ENCODE peak calls at places on chromosome 5, in ten cellular contexts. V is effector memory CD8-positive, alpha-beta T cell; R is HFFc6; B is activated B cell treated with CpG ODN at 0.5 μM for 24 hours; C is right atrium auricular region; G is mammary epithelial cell; A is stimulated activated CD8-positive, alpha-beta memory T cell treated with anti-CD3 and anti-CD28 coated beads, Interleukin-4, amount 100 ng/mL, for 4 hours; D is AG09309; U is cardiac septum; T is cerebellar cortex. S is an unnamed sample.

GRCh38 chr5:94707359-94707758 is 88.9 kb downstream of the SLF1 start:
- DNase-seq in V (no peak), C (no peak), B (no peak), A (no peak), R (no peak), D (no peak), U (no peak), T (no peak), G (no peak), S (no peak)

GRCh38 chr5:114255275-114255674 is 106.6 kb upstream of the KCNN2 start:
- DNase-seq in A (no peak), T (no peak), R (no peak), U (no peak), V (no peak), G (no peak), B (no peak), D (no peak), C (no peak), S (no peak)

GRCh38 chr5:96809898-96810297 is 2.2 kb upstream of the ERAP1 start:
- DNase-seq in C (no peak), T (peak), G (no peak), R (no peak), D (no peak), A (no peak), U (no peak), V (no peak), B (no peak), S (no peak)

GRCh38 chr5:149254506-149254905 is 17.2 kb upstream of the AFAP1L1 start:
- DNase-seq in G (no peak), U (no peak), T (no peak), V (no peak), C (no peak), R (peak), D (no peak), A (no peak), B (no peak), S (no peak)

GRCh38 chr5:132662925-132663770 is 5.2 kb downstream of the IL13 start:
- DNase-seq in B (no peak), T (no peak), U (no peak), V (peak), C (no peak), G (no peak), A (no peak), R (no peak), D (no peak), S (no peak)

GRCh38 chr5:107155667-107156066 is 515.1 kb downstream of the EFNA5 start:
- DNase-seq in T (no peak), U (no peak), V (no peak), B (no peak), D (no peak), G (no peak), R (no peak), C (no peak), A (no peak), S (no peak)

GRCh38 chr5:145198871-145199270 is 636.3 kb downstream of the PRELID2 start:
- DNase-seq in A (no peak), T (no peak), G (no peak), C (no peak), B (no peak), D (no peak), U (no peak), V (no peak), R (peak), S (no peak)

GRCh38 chr5:65803699-65804426 is 81.9 kb downstream of the NLN start:
- DNase-seq in D (no peak), T (no peak), A (no peak), U (no peak), R (no peak), V (no peak), B (no peak), G (no peak), C (no peak), S (no peak)

GRCh38 chr5:71621268-71621667 is 34.1 kb downstream of the MCCC2 start:
- DNase-seq in T (no peak), V (no peak), C (no peak), A (no peak), G (no peak), U (no peak), D (no peak), R (no peak), B (no peak), S (no peak)

GRCh38 chr5:130549884-130550552 is 615.0 kb downstream of the HINT1 start:
- DNase-seq in D (no peak), C (no peak), G (peak), V (no peak), T (no peak), R (no peak), U (no peak), B (no peak), A (no peak), S (no peak)

GRCh38 chr5:8954801-8955200 is 591.1 kb downstream of the SEMA5A start:
- DNase-seq in A (no peak), B (no peak), T (no peak), D (no peak), U (no peak), R (no peak), V (no peak), C (no peak), G (no peak), S (no peak)

GRCh38 chr5:33688041-33688980 is 203.5 kb downstream of the ADAMTS12 start:
- DNase-seq in D (peak), B (no peak), G (peak), A (no peak), U (no peak), C (no peak), T (no peak), V (no peak), R (no peak), S (no peak)

GRCh38 chr5:171432076-171432475 is 12.6 kb downstream of the FGF18 start:
- DNase-seq in C (no peak), G (no peak), T (no peak), B (no peak), V (no peak), D (no peak), U (peak), A (no peak), R (no peak), S (no peak)

GRCh38 chr5:113232246-113232645 is 202.5 kb downstream of the TSSK1B start:
- DNase-seq in R (no peak), G (peak), T (no peak), A (no peak), B (no peak), D (no peak), U (no peak), V (no peak), C (no peak), S (no peak)

GRCh38 chr5:180159756-180160155 is 49.3 kb downstream of the RASGEF1C start:
- DNase-seq in C (peak), U (no peak), D (no peak), G (no peak), V (no peak), B (no peak), A (no peak), R (no peak), T (peak), S (no peak)

GRCh38 chr5:6328173-6328572 is 50.2 kb downstream of the MED10 start:
- DNase-seq in T (no peak), C (no peak), V (no peak), G (peak), A (no peak), D (no peak), B (no peak), U (peak), R (no peak), S (peak)

GRCh38 chr5:43268188-43268820 is 44.9 kb downstream of the HMGCS1 start:
- DNase-seq in V (no peak), R (no peak), G (no peak), B (no peak), D (no peak), T (no peak), A (no peak), C (no peak), U (no peak), S (no peak)

GRCh38 chr5:79935992-79936643 is 54.9 kb downstream of the MTX3 start:
- DNase-seq in U (no peak), G (no peak), C (no peak), R (no peak), B (no peak), A (no peak), D (peak), V (no peak), T (no peak), S (no peak)

S was measured in iPS DF 6.9.